ENCODE peak calls at places on chromosome 11, in four cellular contexts. Y is mucosa of gallbladder, J is amygdala, O is KBM-7. P is an unnamed sample.

GRCh38 chr11:20207781-20208621 is 47.7 kb upstream of the DBX1 start:
- DNase-seq in Y (no peak), J (no peak), O (no peak), P (no peak)

GRCh38 chr11:46505741-46506485 is 87.9 kb downstream of the AMBRA1 start:
- DNase-seq in Y (no peak), J (no peak), O (no peak), P (no peak)

GRCh38 chr11:44829838-44830237 is 103.1 kb downstream of the TSPAN18 start:
- DNase-seq in Y (no peak), J (no peak), O (peak), P (no peak)

GRCh38 chr11:117026593-117027330 is 71.5 kb downstream of the SIK3 start:
- DNase-seq in Y (no peak), J (no peak), O (no peak), P (peak)

GRCh38 chr11:119307974-119308373 is 9.0 kb downstream of the MCAM start:
- DNase-seq in Y (no peak), J (no peak), O (no peak), P (no peak)

GRCh38 chr11:12410006-12410728 is 32.8 kb downstream of the PARVA start:
- DNase-seq in Y (no peak), J (no peak), O (no peak), P (peak)

GRCh38 chr11:95545116-95545875 is 244.3 kb downstream of the FAM76B start:
- DNase-seq in Y (no peak), J (no peak), O (no peak), P (no peak)

GRCh38 chr11:44894217-44894617 is 56.5 kb downstream of the TP53I11 start:
- DNase-seq in Y (peak), J (peak), O (peak), P (peak)

GRCh38 chr11:35610636-35611035 is 7.6 kb upstream of the FJX1 start:
- DNase-seq in Y (no peak), J (no peak), O (no peak), P (no peak)

GRCh38 chr11:131044851-131045250 is 128.6 kb upstream of the SNX19 start:
- DNase-seq in Y (no peak), J (no peak), O (no peak), P (no peak)

GRCh38 chr11:69380451-69380901 is 86.5 kb downstream of the MYEOV start:
- DNase-seq in Y (no peak), J (no peak), O (no peak), P (no peak)

GRCh38 chr11:76161261-76161961 is 44.9 kb downstream of the WNT11 start:
- DNase-seq in Y (no peak), J (no peak), O (no peak), P (no peak)

GRCh38 chr11:77137421-77137820 is 9.4 kb downstream of the MYO7A start:
- DNase-seq in Y (no peak), J (no peak), O (no peak), P (no peak)

GRCh38 chr11:776459-777287 is 614 bp downstream of the GATD1 start:
- DNase-seq in Y (no peak), J (no peak), O (peak), P (no peak)

GRCh38 chr11:86726118-86726748 is 53.8 kb upstream of the ME3 start:
- DNase-seq in Y (no peak), J (no peak), O (no peak), P (no peak)